ENCODE peak calls at places on chromosomes 1 and 21, in nine cellular contexts. S, U, H, B, K, E, R, Z and W are unnamed samples.

GRCh38 chr1:197994907-197995407 is 77.8 kb downstream of the LHX9 start:
- DNase-seq in S (no peak), U (peak), H (peak), B (no peak), K (no peak), E (no peak), R (no peak), Z (no peak), W (no peak)

GRCh38 chr1:150168960-150169565 is 19.3 kb downstream of the PLEKHO1 start:
- DNase-seq in S (peak), U (peak), H (peak), B (peak), K (peak), E (peak), R (peak), Z (peak), W (peak)

GRCh38 chr1:37930246-37931142 is 16.4 kb downstream of the INPP5B start:
- DNase-seq in S (no peak), U (no peak), H (peak), B (no peak), K (no peak), E (no peak), R (no peak), Z (peak), W (peak)

GRCh38 chr21:45347712-45348477 is 57.1 kb upstream of the COL18A1 start:
- DNase-seq in S (no peak), U (no peak), H (no peak), B (peak), K (no peak), E (peak), R (no peak), Z (no peak), W (no peak)

GRCh38 chr1:191714810-191715209 is 443.5 kb upstream of the RGS18 start:
- DNase-seq in S (peak), U (no peak), H (no peak), B (no peak), K (no peak), E (no peak), R (no peak), Z (no peak), W (no peak)

GRCh38 chr1:19735419-19736127 is 64.1 kb downstream of the TMCO4 start:
- DNase-seq in S (no peak), U (peak), H (peak), B (peak), K (peak), E (peak), R (no peak), Z (peak), W (peak)

GRCh38 chr1:39827201-39827600 is 38.5 kb upstream of the BMP8B start:
- DNase-seq in S (no peak), U (no peak), H (no peak), B (no peak), K (no peak), E (no peak), R (no peak), Z (no peak), W (no peak)

GRCh38 chr1:155893389-155894142 is 17.6 kb downstream of the RIT1 start:
- DNase-seq in S (no peak), U (no peak), H (peak), B (peak), K (peak), E (no peak), R (no peak), Z (peak), W (peak)

GRCh38 chr1:68815632-68816031 is 318.8 kb upstream of the DEPDC1 start:
- DNase-seq in S (no peak), U (no peak), H (no peak), B (no peak), K (no peak), E (no peak), R (no peak), Z (no peak), W (no peak)

GRCh38 chr21:45266518-45267389 is 20.9 kb downstream of the POFUT2 start:
- DNase-seq in S (no peak), U (no peak), H (no peak), B (no peak), K (peak), E (peak), R (no peak), Z (peak), W (no peak)

GRCh38 chr21:34595457-34595856 is 19.5 kb downstream of the RCAN1 start:
- DNase-seq in S (no peak), U (peak), H (no peak), B (no peak), K (peak), E (no peak), R (no peak), Z (no peak), W (peak)

GRCh38 chr21:41390043-41390639 is 28.3 kb downstream of the MX2 start:
- DNase-seq in S (no peak), U (no peak), H (no peak), B (no peak), K (no peak), E (no peak), R (no peak), Z (no peak), W (no peak)

GRCh38 chr21:29849735-29850176 is 90.0 kb downstream of the GRIK1 start:
- DNase-seq in S (peak), U (peak), H (peak), B (peak), K (peak), E (peak), R (peak), Z (peak), W (peak)

GRCh38 chr1:12143631-12144155 is 23.1 kb upstream of the TNFRSF1B start:
- DNase-seq in S (no peak), U (peak), H (peak), B (peak), K (peak), E (peak), R (no peak), Z (peak), W (peak)

GRCh38 chr1:38152351-38153082 is 105.9 kb upstream of the POU3F1 start:
- DNase-seq in S (no peak), U (no peak), H (no peak), B (no peak), K (no peak), E (no peak), R (no peak), Z (no peak), W (peak)

GRCh38 chr1:230542054-230542453 is 100.2 kb upstream of the COG2 start:
- DNase-seq in S (no peak), U (no peak), H (no peak), B (peak), K (peak), E (no peak), R (no peak), Z (no peak), W (peak)

GRCh38 chr1:240020871-240021270 is 70.8 kb upstream of the FMN2 start:
- DNase-seq in S (no peak), U (no peak), H (no peak), B (no peak), K (no peak), E (no peak), R (no peak), Z (no peak), W (no peak)

GRCh38 chr1:219938706-219939105 is 10.3 kb upstream of the SLC30A10 start:
- DNase-seq in S (no peak), U (no peak), H (peak), B (no peak), K (peak), E (no peak), R (no peak), Z (peak), W (peak)

GRCh38 chr1:143497374-143497747 is 474.4 kb downstream of the FAM72C start:
- DNase-seq in S (no peak), U (no peak), H (no peak), B (no peak), K (no peak), E (no peak), R (no peak), Z (no peak), W (no peak)

GRCh38 chr1:154270833-154271232 is 1.6 kb upstream of the HAX1 start:
- DNase-seq in S (no peak), U (no peak), H (no peak), B (no peak), K (no peak), E (no peak), R (no peak), Z (no peak), W (no peak)

GRCh38 chr1:94999456-95000131 is 72.7 kb upstream of the CNN3 start:
- DNase-seq in S (no peak), U (no peak), H (no peak), B (no peak), K (no peak), E (no peak), R (no peak), Z (no peak), W (no peak)

GRCh38 chr1:46477153-46477929 is 12.3 kb upstream of the DMBX1 start:
- DNase-seq in S (peak), U (peak), H (peak), B (peak), K (peak), E (peak), R (peak), Z (peak), W (peak)

GRCh38 chr21:31509108-31510017 is 150.1 kb upstream of the SOD1 start:
- DNase-seq in S (peak), U (no peak), H (no peak), B (peak), K (peak), E (no peak), R (peak), Z (no peak), W (peak)

GRCh38 chr1:172343246-172344099 is 77.0 kb upstream of the C1orf105 start:
- DNase-seq in S (no peak), U (no peak), H (peak), B (peak), K (peak), E (no peak), R (peak), Z (peak), W (peak)

GRCh38 chr1:66033781-66034180 is 241.1 kb downstream of the PDE4B start:
- DNase-seq in S (no peak), U (no peak), H (no peak), B (no peak), K (no peak), E (no peak), R (no peak), Z (no peak), W (peak)

GRCh38 chr1:32703479-32704291 is 1.1 kb upstream of the SYNC start:
- DNase-seq in S (no peak), U (peak), H (peak), B (peak), K (peak), E (peak), R (no peak), Z (peak), W (peak)

GRCh38 chr1:160844447-160845232 is 18.0 kb downstream of the CD244 start:
- DNase-seq in S (no peak), U (no peak), H (no peak), B (no peak), K (no peak), E (no peak), R (no peak), Z (no peak), W (peak)

GRCh38 chr1:109877320-109877771 is 33.3 kb upstream of the CSF1 start:
- DNase-seq in S (peak), U (peak), H (peak), B (peak), K (peak), E (peak), R (no peak), Z (peak), W (peak)

GRCh38 chr1:16351449-16351993 is 759 bp downstream of the FBXO42 start:
- DNase-seq in S (no peak), U (no peak), H (peak), B (peak), K (peak), E (no peak), R (no peak), Z (peak), W (no peak)

GRCh38 chr1:44613932-44614331 is 60.3 kb downstream of the TMEM53 start:
- DNase-seq in S (no peak), U (no peak), H (no peak), B (no peak), K (no peak), E (peak), R (no peak), Z (no peak), W (no peak)

GRCh38 chr1:216356945-216357344 is 66.3 kb downstream of the USH2A start:
- DNase-seq in S (no peak), U (no peak), H (no peak), B (no peak), K (no peak), E (no peak), R (no peak), Z (no peak), W (no peak)

GRCh38 chr1:179709841-179710329 is 33.2 kb upstream of the FAM163A start:
- DNase-seq in S (no peak), U (peak), H (peak), B (peak), K (peak), E (no peak), R (peak), Z (peak), W (no peak)

GRCh38 chr1:233700338-233700737 is 86.4 kb downstream of the KCNK1 start:
- DNase-seq in S (no peak), U (no peak), H (no peak), B (no peak), K (no peak), E (no peak), R (no peak), Z (no peak), W (no peak)

GRCh38 chr21:35529141-35529863 is 480.2 kb upstream of the RUNX1 start:
- DNase-seq in S (no peak), U (no peak), H (peak), B (peak), K (peak), E (no peak), R (no peak), Z (no peak), W (peak)

GRCh38 chr1:9728451-9729295 is 77.1 kb downstream of the PIK3CD start:
- DNase-seq in S (no peak), U (no peak), H (no peak), B (no peak), K (no peak), E (no peak), R (peak), Z (no peak), W (peak)

GRCh38 chr1:90795396-90795795 is 78.3 kb upstream of the BARHL2 start:
- DNase-seq in S (no peak), U (no peak), H (no peak), B (no peak), K (no peak), E (no peak), R (no peak), Z (no peak), W (no peak)

GRCh38 chr1:90802622-90803021 is 85.5 kb upstream of the BARHL2 start:
- DNase-seq in S (no peak), U (no peak), H (no peak), B (no peak), K (no peak), E (no peak), R (no peak), Z (no peak), W (no peak)

GRCh38 chr1:90798883-90799282 is 81.8 kb upstream of the BARHL2 start:
- DNase-seq in S (no peak), U (no peak), H (no peak), B (no peak), K (no peak), E (no peak), R (no peak), Z (no peak), W (no peak)

DNA sequence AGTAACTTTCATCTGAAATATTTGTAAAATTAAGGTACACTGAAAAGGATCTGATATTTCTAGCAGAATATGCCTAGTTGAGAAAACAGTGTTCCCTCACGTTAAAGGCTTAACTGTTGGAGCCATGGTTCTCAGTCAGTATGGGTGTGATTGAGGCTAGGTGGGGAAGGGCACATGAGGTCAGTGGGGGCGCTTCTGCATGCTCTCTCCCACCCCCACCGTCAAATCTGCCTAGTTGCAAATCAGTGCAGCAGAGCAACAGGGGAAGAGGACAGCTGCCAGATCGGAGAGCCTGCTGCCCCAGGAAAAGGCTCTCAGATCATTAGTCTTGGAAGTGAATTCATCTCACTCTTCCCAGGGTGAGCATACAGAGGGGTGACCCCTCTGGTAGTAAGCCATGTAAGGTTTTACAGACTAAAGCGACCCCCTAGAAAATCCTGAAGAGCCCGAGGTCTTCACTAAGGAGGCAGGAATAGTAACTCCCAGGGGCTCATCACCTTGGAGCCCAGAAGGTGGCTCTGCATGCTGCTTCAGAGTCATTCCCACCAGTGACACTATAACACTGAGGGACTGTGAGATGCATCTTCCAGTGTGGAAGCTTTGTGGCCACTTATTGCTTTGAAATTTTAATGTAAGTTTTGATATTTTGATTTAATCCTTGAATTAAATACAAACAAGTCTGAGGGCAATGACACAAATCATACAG is 83.1 kb upstream of the BARHL2 start:
- DNase-seq in S (no peak), U (no peak), H (no peak), B (no peak), K (no peak), E (no peak), R (no peak), Z (no peak), W (no peak)
- TF ChIP-seq CTCF in S (no peak), U (no peak), H (no peak), B (no peak), K (no peak), E (no peak), R (no peak), Z (no peak), W (no peak)

DNA sequence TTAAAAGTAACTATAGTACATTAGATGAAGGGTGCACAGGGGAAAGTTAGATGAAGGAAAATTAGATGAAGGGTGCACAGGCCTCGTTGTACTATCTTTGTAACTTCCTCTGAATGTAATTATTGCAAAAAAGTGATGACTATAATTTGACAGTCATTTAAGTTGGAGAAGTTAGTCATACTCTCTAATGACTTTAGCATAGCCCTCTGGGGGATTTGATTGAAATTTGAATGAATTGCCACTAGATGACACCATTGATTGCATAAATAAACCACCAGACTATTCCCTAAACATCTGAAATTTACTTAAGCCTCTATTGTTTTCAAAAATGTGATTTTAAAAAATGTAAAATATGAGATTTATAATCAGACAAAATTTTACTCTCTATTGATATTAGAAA is 102.6 kb downstream of the TPR start:
- DNase-seq in S (no peak), U (no peak), H (no peak), B (peak), K (no peak), E (no peak), R (no peak), Z (peak), W (peak)
- TF ChIP-seq CTCF in S (no peak), U (no peak), H (no peak), B (no peak), K (no peak), E (no peak), R (no peak), Z (no peak), W (peak)

GRCh38 chr1:2921970-2922686 is 99.1 kb upstream of the ACTRT2 start:
- DNase-seq in S (no peak), U (no peak), H (no peak), B (no peak), K (no peak), E (no peak), R (peak), Z (no peak), W (no peak)
- TF ChIP-seq CTCF in S (peak), U (peak), H (no peak), B (peak), K (no peak), E (no peak), R (peak), Z (peak), W (no peak)

DNA sequence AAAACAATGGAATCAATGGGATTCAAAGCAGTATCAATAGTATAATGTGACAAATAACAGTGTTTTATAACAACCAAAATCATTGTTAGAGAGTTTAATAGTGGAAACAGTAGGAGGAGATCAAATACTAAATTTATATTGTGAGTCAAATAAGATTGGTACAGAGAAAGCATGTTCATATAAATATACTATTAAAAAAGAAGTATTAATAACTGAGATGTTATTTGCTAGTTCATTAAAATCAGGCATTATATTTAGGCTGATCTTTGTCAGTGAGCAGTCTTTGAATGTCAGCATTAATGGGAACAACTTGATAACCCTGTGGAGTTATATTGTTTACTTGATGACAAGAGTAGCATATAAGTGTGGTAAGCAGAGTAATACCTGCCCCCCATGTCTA is 30.6 kb downstream of the PRKAA2 start:
- DNase-seq in S (no peak), U (no peak), H (no peak), B (no peak), K (no peak), E (no peak), R (no peak), Z (no peak), W (no peak)
- TF ChIP-seq CTCF in S (no peak), U (no peak), H (no peak), B (no peak), K (no peak), E (no peak), R (no peak), Z (no peak), W (no peak)

DNA sequence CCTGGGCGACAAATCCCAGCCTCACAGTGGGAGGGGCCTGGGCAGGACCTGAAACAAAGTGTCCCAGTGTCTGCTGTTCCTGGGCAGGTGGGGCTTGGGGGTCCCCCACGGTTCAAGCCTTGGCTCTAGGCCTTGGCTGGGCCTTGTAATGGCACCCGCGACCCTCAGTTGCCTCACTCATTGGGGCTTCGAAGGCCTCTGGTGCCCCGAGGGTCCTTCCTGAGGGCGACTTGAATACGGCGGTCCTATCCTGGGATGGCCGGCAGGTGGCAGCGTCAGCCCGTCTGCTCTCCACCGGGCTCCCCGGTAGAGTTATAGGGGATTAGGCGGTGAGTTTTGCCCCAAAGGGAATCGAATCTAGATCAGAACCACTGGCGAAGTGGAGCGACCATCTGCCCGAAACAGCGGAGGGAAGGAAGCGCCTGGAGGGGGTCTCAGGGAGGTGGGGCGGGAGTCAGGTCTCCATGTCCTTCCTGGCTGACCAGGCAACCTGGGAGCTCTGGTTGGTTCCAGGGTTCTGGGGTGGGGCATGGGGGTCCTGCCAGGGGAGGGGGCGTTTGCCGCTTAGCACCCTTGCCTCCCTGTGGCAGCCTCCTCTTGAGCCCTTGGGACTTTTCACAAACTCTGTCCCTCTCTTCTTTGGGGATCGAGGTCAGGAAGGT is 2.1 kb upstream of the PEX10 start:
- DNase-seq in S (peak), U (peak), H (peak), B (peak), K (peak), E (peak), R (peak), Z (peak), W (peak)
- TF ChIP-seq CTCF in S (peak), U (peak), H (peak), B (peak), K (peak), E (peak), R (peak), Z (peak), W (peak)

DNA sequence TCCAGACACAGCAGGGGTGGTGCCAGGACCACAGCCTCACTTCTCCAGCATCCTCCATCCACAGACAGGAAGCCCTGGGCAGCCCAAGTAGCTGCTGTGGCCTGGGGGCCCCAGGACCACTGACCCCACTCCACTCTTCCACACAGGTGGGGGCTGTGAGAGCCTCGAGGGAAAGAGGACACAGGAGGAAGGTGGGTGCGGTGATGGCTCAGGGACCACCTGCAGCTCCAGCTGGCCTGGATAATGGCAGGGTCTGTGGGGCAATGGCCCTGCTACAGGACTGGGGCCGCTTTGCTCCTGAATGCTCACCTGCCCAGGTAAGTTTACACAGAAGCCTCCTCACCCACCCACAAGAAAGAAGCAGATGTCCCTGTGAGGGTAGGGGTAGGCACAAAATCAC is 18.3 kb upstream of the PRSS38 start:
- DNase-seq in S (no peak), U (no peak), H (no peak), B (no peak), K (no peak), E (no peak), R (no peak), Z (no peak), W (no peak)
- TF ChIP-seq CTCF in S (no peak), U (no peak), H (no peak), B (no peak), K (no peak), E (no peak), R (no peak), Z (no peak), W (no peak)